ENCODE peak calls at places on chromosomes 11 and 22, in four cellular contexts. O, L, A and V are unnamed samples.

GRCh38 chr11:118448294-118448693 is 12.0 kb downstream of the KMT2A start:
- DNase-seq in O (no peak), L (peak), A (no peak), V (no peak)

GRCh38 chr11:66323684-66324083 is 6.8 kb upstream of the CD248 start:
- DNase-seq in O (no peak), L (no peak), A (no peak), V (no peak)

GRCh38 chr22:43270949-43271348 is 72.2 kb downstream of the SCUBE1 start:
- DNase-seq in L (no peak), O (no peak), A (no peak), V (no peak)

GRCh38 chr11:71998649-71999310 is at the start of gene IL18BP:
- DNase-seq in A (no peak), L (no peak), O (peak), V (no peak)

GRCh38 chr11:94926698-94927237 is 46.6 kb downstream of the CWC15 start:
- DNase-seq in L (peak), A (no peak), O (no peak), V (no peak)

GRCh38 chr11:130585545-130585944 is 137.1 kb downstream of the ADAMTS15 start:
- DNase-seq in A (no peak), L (no peak), O (no peak), V (no peak)

GRCh38 chr11:70517996-70518907 is 119.9 kb downstream of the CTTN start:
- DNase-seq in O (no peak), L (peak), A (no peak), V (no peak)

GRCh38 chr11:132052904-132053303 is 682.5 kb downstream of the NTM start:
- DNase-seq in L (no peak), O (no peak), A (no peak), V (no peak)

GRCh38 chr11:13883042-13883441 is 79.5 kb upstream of the SPON1 start:
- DNase-seq in L (no peak), A (no peak), O (no peak), V (no peak)

GRCh38 chr11:96324912-96325311 is 18.1 kb downstream of the MAML2 start:
- DNase-seq in O (no peak), L (peak), A (no peak), V (no peak)